ENCODE peak calls at places on chromosomes 5 and 9, in four cellular contexts. M is breast epithelium, R is suprapubic skin, Y is transverse colon. Z is an unnamed sample.

GRCh38 chr9:3650994-3651622 is 125.3 kb upstream of the RFX3 start:
- DNase-seq in M (no peak), R (no peak), Y (no peak), Z (no peak)

GRCh38 chr9:108746864-108747263 is 108.9 kb downstream of the ACTL7B start:
- DNase-seq in M (no peak), R (no peak), Y (no peak), Z (no peak)

GRCh38 chr5:57338068-57338848 is 144.4 kb downstream of the ACTBL2 start:
- DNase-seq in M (no peak), R (no peak), Y (no peak), Z (no peak)

GRCh38 chr5:148860599-148860998 is 34.2 kb downstream of the ADRB2 start:
- DNase-seq in M (no peak), R (no peak), Y (no peak), Z (no peak)

GRCh38 chr5:124634228-124634819 is 112.1 kb downstream of the ZNF608 start:
- DNase-seq in M (no peak), R (no peak), Y (no peak), Z (no peak)

GRCh38 chr5:51669095-51669494 is 285.8 kb downstream of the ISL1 start:
- DNase-seq in M (no peak), R (no peak), Y (no peak), Z (no peak)

GRCh38 chr5:158175664-158176507 is 316.9 kb upstream of the CLINT1 start:
- DNase-seq in M (no peak), R (no peak), Y (peak; percentile 77), Z (no peak)

GRCh38 chr5:31680528-31680927 is 41.6 kb downstream of the PDZD2 start:
- DNase-seq in M (peak; percentile 21), R (no peak), Y (no peak), Z (no peak)

GRCh38 chr5:107812570-107813141 is 141.9 kb upstream of the EFNA5 start:
- DNase-seq in M (no peak), R (no peak), Y (no peak), Z (no peak)

GRCh38 chr5:116763987-116764866 is 189.6 kb upstream of the SEMA6A start:
- DNase-seq in M (no peak), R (no peak), Y (no peak), Z (no peak)

GRCh38 chr5:133048993-133049725 is 2.7 kb upstream of the HSPA4 start:
- DNase-seq in M (no peak), R (no peak), Y (no peak), Z (no peak)

GRCh38 chr5:112529525-112529924 is 110.4 kb upstream of the EPB41L4A start:
- DNase-seq in M (no peak), R (no peak), Y (no peak), Z (no peak)

GRCh38 chr5:139577689-139578347 is 16.7 kb downstream of the UBE2D2 start:
- DNase-seq in M (no peak), R (no peak), Y (no peak), Z (no peak)

GRCh38 chr5:133665571-133665970 is 53.2 kb upstream of the FSTL4 start:
- DNase-seq in M (no peak), R (no peak), Y (no peak), Z (no peak)

GRCh38 chr9:12916037-12916436 is 141.2 kb downstream of the LURAP1L start:
- DNase-seq in M (no peak), R (no peak), Y (no peak), Z (no peak)

GRCh38 chr5:117394506-117395157 is 820.0 kb upstream of the SEMA6A start:
- DNase-seq in M (no peak), R (no peak), Y (peak; percentile 34), Z (no peak)

GRCh38 chr9:118809160-118809625 is 560.0 kb downstream of the BRINP1 start:
- DNase-seq in M (no peak), R (no peak), Y (no peak), Z (no peak)

GRCh38 chr5:5522336-5522735 is 99.9 kb downstream of the ICE1 start:
- DNase-seq in M (no peak), R (no peak), Y (no peak), Z (no peak)

GRCh38 chr5:138927979-138928378 is 52.8 kb upstream of the LRRTM2 start:
- DNase-seq in M (no peak), R (no peak), Y (peak; percentile 43), Z (no peak)

GRCh38 chr9:124708633-124709032 is 62.5 kb downstream of the NR6A1 start:
- DNase-seq in M (no peak), R (no peak), Y (peak; percentile 32), Z (no peak)

GRCh38 chr5:128436825-128437224 is 101.2 kb downstream of the FBN2 start:
- DNase-seq in M (no peak), R (no peak), Y (no peak), Z (no peak)

GRCh38 chr5:149367249-149367971 is 9.6 kb downstream of the PCYOX1L start:
- DNase-seq in M (no peak), R (no peak), Y (peak; percentile 68), Z (peak; percentile 63)

GRCh38 chr5:73691301-73691700 is 65.3 kb downstream of the ARHGEF28 start:
- DNase-seq in M (no peak), R (no peak), Y (no peak), Z (no peak)

GRCh38 chr5:73694089-73694488 is 68.1 kb downstream of the ARHGEF28 start:
- DNase-seq in M (no peak), R (no peak), Y (no peak), Z (no peak)

GRCh38 chr5:73693573-73694061 is 67.6 kb downstream of the ARHGEF28 start:
- DNase-seq in M (no peak), R (no peak), Y (peak; percentile 17), Z (no peak)

GRCh38 chr5:73692981-73693380 is 67.0 kb downstream of the ARHGEF28 start:
- DNase-seq in M (no peak), R (no peak), Y (no peak), Z (no peak)

GRCh38 chr5:73692166-73692640 is 66.2 kb downstream of the ARHGEF28 start:
- DNase-seq in M (no peak), R (no peak), Y (no peak), Z (no peak)
- H3K27ac ChIP-seq in M (no peak overlapping the region), R (no peak overlapping the region), Y (no peak overlapping the region), Z (no peak overlapping the region)

DNA sequence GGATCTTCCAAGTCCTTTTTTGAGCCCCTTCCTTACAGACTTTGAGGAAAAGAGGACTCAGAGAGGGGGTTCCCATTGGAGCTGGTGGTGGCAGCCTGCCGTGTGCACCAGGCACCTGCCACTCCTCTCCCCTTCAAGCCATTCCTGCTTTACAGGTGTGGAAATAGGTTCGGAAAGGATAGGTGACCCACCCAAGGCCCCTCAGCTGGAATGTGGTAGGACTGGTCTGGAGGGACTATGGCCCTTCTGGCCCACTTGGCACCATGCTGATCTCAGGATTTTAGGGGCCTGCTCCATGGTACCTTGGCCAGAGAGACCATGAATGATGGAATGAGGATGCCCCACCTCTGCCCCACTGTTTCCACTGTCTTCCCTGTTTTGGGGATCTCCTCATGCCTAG is 1.4 kb downstream of the GALNT12 start:
- DNase-seq in M (no peak), R (peak; percentile 34), Y (peak; percentile 19), Z (no peak)
- H3K4me3 ChIP-seq in M (peak overlapping the region; percentile 64), R (peak overlapping the region; percentile 59), Y (peak overlapping the region; percentile 71), Z (no peak overlapping the region)

DNA sequence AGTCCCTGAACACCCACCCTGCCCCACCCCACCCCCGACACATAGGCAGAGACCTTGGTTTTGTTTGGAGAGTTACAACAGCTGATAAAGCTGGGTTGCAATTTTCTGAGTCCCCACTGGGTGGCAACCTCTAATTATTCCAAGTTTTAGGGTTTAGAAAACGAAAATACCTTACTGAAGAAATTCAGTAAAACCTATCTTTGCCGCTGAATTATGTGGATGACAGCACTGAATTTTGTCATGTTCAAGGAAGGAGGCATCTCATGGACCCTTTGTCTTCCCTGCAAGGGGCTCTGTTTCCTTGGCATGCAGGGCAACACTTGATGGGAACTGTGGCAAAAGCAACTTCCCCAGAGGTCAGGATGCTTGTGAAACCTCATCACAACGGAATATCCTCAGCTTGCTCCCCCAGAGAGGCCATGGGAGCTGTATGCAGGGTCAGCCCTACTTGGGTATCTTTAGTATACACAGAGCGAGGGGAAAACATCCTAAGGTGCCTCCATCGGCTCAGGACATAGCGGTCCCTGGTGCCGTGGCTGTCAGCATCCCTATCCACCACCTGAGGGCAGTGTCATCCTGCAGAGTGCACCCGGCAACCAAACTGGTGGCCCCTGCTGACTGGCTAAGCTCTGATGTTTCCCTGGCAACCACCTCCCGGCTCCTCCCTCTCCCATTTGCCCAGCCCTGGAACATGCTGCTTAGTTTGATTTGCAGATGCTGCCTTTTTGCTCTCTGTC is 123.1 kb downstream of the RXRA start:
- DNase-seq in M (peak; percentile 92), R (peak; percentile 95), Y (peak; percentile 88), Z (peak; percentile 91)
- TF ChIP-seq POLR2AphosphoS5 in M (peak; percentile 37), R (peak; percentile 47), Y (no peak), Z (no peak)

DNA sequence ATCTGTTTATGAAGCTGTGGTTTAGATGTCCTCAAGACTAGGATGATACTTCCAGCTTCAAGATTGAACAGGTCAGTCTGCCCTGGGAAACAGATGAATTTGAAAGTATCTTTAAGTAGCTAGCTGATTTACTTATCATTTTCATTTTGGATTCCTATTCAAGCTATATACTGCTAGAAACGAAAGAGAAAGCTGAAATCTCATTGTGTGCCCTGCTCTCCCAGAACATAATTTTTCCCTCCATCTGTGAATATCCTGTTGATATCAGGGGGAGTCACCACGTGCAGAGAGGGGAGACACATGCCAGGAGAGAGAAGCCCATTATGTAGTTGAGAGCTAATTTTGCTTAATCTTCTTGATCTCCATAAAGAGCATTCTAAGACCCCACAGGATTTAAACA is 439.1 kb downstream of the NR2F1-AS1 start:
- DNase-seq in M (no peak), R (no peak), Y (no peak), Z (no peak)
- H3K27ac ChIP-seq in M (no peak overlapping the region), R (no peak overlapping the region), Y (no peak overlapping the region), Z (no peak overlapping the region)